ENCODE peak calls at places on chromosomes 11 and 22, in seven cellular contexts. Y is IMR-90, U is tibial nerve, S is A549, T is body of pancreas, J is fibroblast of lung, X is ovary. Q is an unnamed sample. For H3K4me1, the result is how much of the 10 kb centered on the place peaks cover.

GRCh38 chr11:44775366-44776356 is 48.9 kb downstream of the TSPAN18 start:
- DNase-seq in Y (peak), U (peak), S (peak), T (peak), J (peak), X (no peak), Q (peak)

GRCh38 chr11:124844664-124845079 is 20.6 kb upstream of the ROBO3 start:
- DNase-seq in Y (no peak), U (no peak), S (no peak), T (no peak), J (no peak), X (no peak), Q (no peak)

GRCh38 chr11:11436715-11437313 is 83.8 kb upstream of the CSNK2A3 start:
- DNase-seq in Y (no peak), U (no peak), S (no peak), T (peak), J (no peak), X (peak), Q (peak)

GRCh38 chr11:128940603-128941002 is 2.1 kb downstream of the TP53AIP1 start:
- DNase-seq in Y (no peak), U (no peak), S (no peak), T (no peak), J (no peak), X (no peak), Q (no peak)

GRCh38 chr11:62548545-62549335 is 2.1 kb upstream of the AHNAK start:
- DNase-seq in Y (no peak), U (peak), S (peak), T (peak), J (no peak), X (peak), Q (peak)

GRCh38 chr11:59423835-59424234 is 2.4 kb downstream of the OR5A2 start:
- DNase-seq in Y (no peak), U (no peak), S (no peak), T (no peak), J (no peak), X (no peak), Q (no peak)

GRCh38 chr11:27471588-27472397 is 797 bp downstream of the LGR4 start:
- DNase-seq in Y (no peak), U (peak), S (no peak), T (peak), J (no peak), X (peak), Q (peak)

GRCh38 chr11:123740787-123741158 is 687 bp downstream of the ZNF202 start:
- DNase-seq in Y (no peak), U (no peak), S (no peak), T (peak), J (peak), X (no peak), Q (peak)

GRCh38 chr22:29762263-29762662 is 4.5 kb downstream of the ZMAT5 start:
- DNase-seq in Y (no peak), U (no peak), S (no peak), T (no peak), J (no peak), X (no peak), Q (no peak)

GRCh38 chr11:61587541-61587941 is 6.7 kb upstream of the SYT7 start:
- DNase-seq in Y (no peak), U (no peak), S (peak), T (peak), J (no peak), X (peak), Q (peak)

GRCh38 chr11:57144075-57144474 is 37.7 kb upstream of the LRRC55 start:
- DNase-seq in Y (no peak), U (no peak), S (no peak), T (no peak), J (no peak), X (no peak), Q (no peak)
- TF ChIP-seq CTCF in Y (no peak), U (no peak), S (no peak), T (no peak), J (no peak), X (no peak), Q (no peak)

GRCh38 chr11:68593441-68593840 is 90.9 kb upstream of the GAL start:
- DNase-seq in Y (no peak), U (no peak), S (no peak), T (no peak), J (no peak), X (no peak), Q (no peak)
- H3K4me1 ChIP-seq in Y (under half), U (under half), S (under half), T (under half), J (under half), X (under half), Q (under half)

DNA sequence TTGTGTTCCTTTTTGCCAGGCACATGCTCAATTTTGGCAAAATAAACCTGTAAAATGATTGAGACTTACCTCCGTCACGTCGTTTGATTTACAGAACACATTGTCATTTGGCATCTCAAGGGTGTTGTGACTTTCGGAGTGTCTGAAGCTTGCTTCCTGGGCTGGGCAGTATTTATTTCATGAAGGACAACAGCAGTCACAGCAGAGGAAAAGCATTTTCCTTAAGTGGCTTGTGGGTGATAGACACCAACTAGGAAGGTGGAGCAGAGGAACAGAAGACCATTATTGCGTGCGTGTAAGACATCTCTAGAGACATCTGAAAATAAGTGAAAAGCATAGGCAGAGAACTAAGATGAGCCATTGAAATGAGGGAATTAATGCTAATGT is 80.2 kb downstream of the SLC36A4 start:
- DNase-seq in Y (no peak), U (no peak), S (no peak), T (no peak), J (no peak), X (no peak), Q (no peak)
- H3K4me3 ChIP-seq in Y (no peak), U (no peak), S (no peak), T (no peak), J (no peak), X (no peak), Q (no peak)

GRCh38 chr22:44566911-44567310 is 68.9 kb upstream of the RTL6 start:
- DNase-seq in Y (no peak), U (no peak), S (no peak), T (no peak), J (no peak), X (no peak), Q (no peak)
- TF ChIP-seq CTCF in Y (no peak), U (no peak), S (no peak), T (no peak), J (no peak), X (no peak), Q (no peak)

GRCh38 chr22:42891008-42891407 is 33.9 kb upstream of the ARFGAP3 start:
- DNase-seq in Y (no peak), U (no peak), S (no peak), T (no peak), J (no peak), X (no peak), Q (no peak)
- H3K4me1 ChIP-seq in Y (under half), U (under half), S (under half), T (half or more), J (under half), X (under half), Q (half or more)

GRCh38 chr22:50706481-50707125 is 31.4 kb upstream of the ACR start:
- DNase-seq in Y (no peak), U (no peak), S (no peak), T (no peak), J (no peak), X (no peak), Q (no peak)
- H3K4me3 ChIP-seq in Y (no peak), U (no peak), S (no peak), T (no peak), J (no peak), X (no peak), Q (no peak)